ENCODE peak calls at places on chromosomes 7 and 10, in seven cellular contexts. One of them, this sample, is unnamed.

GRCh38 chr7:64551375-64552142 is 11.3 kb downstream of the ZNF680 start:
- DNase-seq in MM.1S: no peak
- DNase-seq in RWPE1: no peak
- DNase-seq in cardiac muscle cell: no peak
- DNase-seq in spleen: no peak
- DNase-seq in neural progenitor cell: no peak
- DNase-seq in right cardiac atrium: no peak
- DNase-seq in this sample: no peak

GRCh38 chr7:23205861-23206510 is 24.1 kb downstream of the NUP42 start:
- DNase-seq in MM.1S: no peak
- DNase-seq in RWPE1: no peak
- DNase-seq in cardiac muscle cell: peak
- DNase-seq in spleen: no peak
- DNase-seq in neural progenitor cell: no peak
- DNase-seq in right cardiac atrium: peak
- DNase-seq in this sample: no peak

GRCh38 chr10:121772890-121773289 is 154.9 kb downstream of the ATE1 start:
- DNase-seq in MM.1S: no peak
- DNase-seq in RWPE1: no peak
- DNase-seq in cardiac muscle cell: peak
- DNase-seq in spleen: no peak
- DNase-seq in neural progenitor cell: peak
- DNase-seq in right cardiac atrium: no peak
- DNase-seq in this sample: no peak

GRCh38 chr10:126065751-126066150 is 169.4 kb downstream of the FANK1 start:
- DNase-seq in MM.1S: no peak
- DNase-seq in RWPE1: peak
- DNase-seq in cardiac muscle cell: no peak
- DNase-seq in spleen: no peak
- DNase-seq in neural progenitor cell: no peak
- DNase-seq in right cardiac atrium: no peak
- DNase-seq in this sample: no peak

GRCh38 chr7:133109816-133110215 is 27.9 kb upstream of the CHCHD3 start:
- DNase-seq in MM.1S: no peak
- DNase-seq in RWPE1: no peak
- DNase-seq in cardiac muscle cell: peak
- DNase-seq in spleen: no peak
- DNase-seq in neural progenitor cell: no peak
- DNase-seq in right cardiac atrium: no peak
- DNase-seq in this sample: no peak

GRCh38 chr10:91587710-91588638 is 44.9 kb downstream of the PPP1R3C start:
- DNase-seq in MM.1S: no peak
- DNase-seq in RWPE1: peak
- DNase-seq in cardiac muscle cell: peak
- DNase-seq in spleen: no peak
- DNase-seq in neural progenitor cell: no peak
- DNase-seq in right cardiac atrium: no peak
- DNase-seq in this sample: no peak

GRCh38 chr10:28410420-28411135 is 107.7 kb upstream of the MPP7 start:
- DNase-seq in MM.1S: no peak
- DNase-seq in RWPE1: no peak
- DNase-seq in cardiac muscle cell: peak
- DNase-seq in spleen: no peak
- DNase-seq in neural progenitor cell: no peak
- DNase-seq in right cardiac atrium: no peak
- DNase-seq in this sample: no peak

GRCh38 chr7:45061807-45062206 is 27.0 kb downstream of the NACAD start:
- DNase-seq in MM.1S: no peak
- DNase-seq in RWPE1: no peak
- DNase-seq in cardiac muscle cell: no peak
- DNase-seq in spleen: peak
- DNase-seq in neural progenitor cell: no peak
- DNase-seq in right cardiac atrium: no peak
- DNase-seq in this sample: no peak

GRCh38 chr7:128867842-128868623 is 5.4 kb downstream of the ATP6V1F start:
- DNase-seq in MM.1S: no peak
- DNase-seq in RWPE1: no peak
- DNase-seq in cardiac muscle cell: peak
- DNase-seq in spleen: no peak
- DNase-seq in neural progenitor cell: no peak
- DNase-seq in right cardiac atrium: no peak
- DNase-seq in this sample: no peak

GRCh38 chr7:7681936-7682329 is 36.5 kb downstream of the RPA3 start:
- DNase-seq in MM.1S: peak
- DNase-seq in RWPE1: no peak
- DNase-seq in cardiac muscle cell: no peak
- DNase-seq in spleen: no peak
- DNase-seq in neural progenitor cell: no peak
- DNase-seq in right cardiac atrium: no peak
- DNase-seq in this sample: no peak

GRCh38 chr10:114288424-114289095 is 49.5 kb downstream of the VWA2 start:
- DNase-seq in MM.1S: no peak
- DNase-seq in RWPE1: no peak
- DNase-seq in cardiac muscle cell: no peak
- DNase-seq in spleen: peak
- DNase-seq in neural progenitor cell: no peak
- DNase-seq in right cardiac atrium: no peak
- DNase-seq in this sample: no peak

GRCh38 chr7:51647931-51648351 is 331.3 kb upstream of the COBL start:
- DNase-seq in MM.1S: no peak
- DNase-seq in RWPE1: peak
- DNase-seq in cardiac muscle cell: peak
- DNase-seq in spleen: no peak
- DNase-seq in neural progenitor cell: peak
- DNase-seq in right cardiac atrium: peak
- DNase-seq in this sample: peak

GRCh38 chr7:29764227-29764626 is 42.1 kb upstream of the WIPF3 start:
- DNase-seq in MM.1S: no peak
- DNase-seq in RWPE1: peak
- DNase-seq in cardiac muscle cell: no peak
- DNase-seq in spleen: no peak
- DNase-seq in neural progenitor cell: peak
- DNase-seq in right cardiac atrium: no peak
- DNase-seq in this sample: no peak

GRCh38 chr7:114889646-114890285 is 32.1 kb upstream of the MDFIC start:
- DNase-seq in MM.1S: no peak
- DNase-seq in RWPE1: peak
- DNase-seq in cardiac muscle cell: peak
- DNase-seq in spleen: no peak
- DNase-seq in neural progenitor cell: no peak
- DNase-seq in right cardiac atrium: no peak
- DNase-seq in this sample: peak

GRCh38 chr10:91006752-91007346 is 86.0 kb upstream of the ANKRD1 start:
- DNase-seq in MM.1S: peak
- DNase-seq in RWPE1: no peak
- DNase-seq in cardiac muscle cell: no peak
- DNase-seq in spleen: no peak
- DNase-seq in neural progenitor cell: no peak
- DNase-seq in right cardiac atrium: no peak
- DNase-seq in this sample: no peak

GRCh38 chr10:64191304-64191703 is 670.1 kb downstream of the REEP3 start:
- DNase-seq in MM.1S: no peak
- DNase-seq in RWPE1: no peak
- DNase-seq in cardiac muscle cell: no peak
- DNase-seq in spleen: no peak
- DNase-seq in neural progenitor cell: no peak
- DNase-seq in right cardiac atrium: no peak
- DNase-seq in this sample: no peak

GRCh38 chr10:62554632-62555199 is 180.5 kb downstream of the ZNF365 start:
- DNase-seq in MM.1S: peak
- DNase-seq in RWPE1: no peak
- DNase-seq in cardiac muscle cell: peak
- DNase-seq in spleen: no peak
- DNase-seq in neural progenitor cell: peak
- DNase-seq in right cardiac atrium: no peak
- DNase-seq in this sample: no peak

GRCh38 chr10:124341768-124342135 is 77.0 kb downstream of the OAT start:
- DNase-seq in MM.1S: no peak
- DNase-seq in RWPE1: no peak
- DNase-seq in cardiac muscle cell: no peak
- DNase-seq in spleen: peak
- DNase-seq in neural progenitor cell: no peak
- DNase-seq in right cardiac atrium: no peak
- DNase-seq in this sample: no peak

GRCh38 chr7:134730359-134730758 is 49.1 kb upstream of the CALD1 start:
- DNase-seq in MM.1S: no peak
- DNase-seq in RWPE1: no peak
- DNase-seq in cardiac muscle cell: peak
- DNase-seq in spleen: no peak
- DNase-seq in neural progenitor cell: no peak
- DNase-seq in right cardiac atrium: no peak
- DNase-seq in this sample: no peak

GRCh38 chr10:103542764-103543616 is 49.5 kb downstream of the NEURL1 start:
- DNase-seq in MM.1S: peak
- DNase-seq in RWPE1: no peak
- DNase-seq in cardiac muscle cell: peak
- DNase-seq in spleen: peak
- DNase-seq in neural progenitor cell: peak
- DNase-seq in right cardiac atrium: peak
- DNase-seq in this sample: no peak

GRCh38 chr7:87628780-87629569 is 777 bp downstream of the RUNDC3B start:
- DNase-seq in MM.1S: peak
- DNase-seq in RWPE1: peak
- DNase-seq in cardiac muscle cell: peak
- DNase-seq in spleen: peak
- DNase-seq in neural progenitor cell: peak
- DNase-seq in right cardiac atrium: peak
- DNase-seq in this sample: no peak

GRCh38 chr7:36127075-36127740 is 25.8 kb upstream of the EEPD1 start:
- DNase-seq in MM.1S: no peak
- DNase-seq in RWPE1: no peak
- DNase-seq in cardiac muscle cell: no peak
- DNase-seq in spleen: no peak
- DNase-seq in neural progenitor cell: no peak
- DNase-seq in right cardiac atrium: no peak
- DNase-seq in this sample: no peak

GRCh38 chr7:132292803-132293202 is 283.5 kb downstream of the PLXNA4 start:
- DNase-seq in MM.1S: no peak
- DNase-seq in RWPE1: no peak
- DNase-seq in cardiac muscle cell: peak
- DNase-seq in spleen: no peak
- DNase-seq in neural progenitor cell: no peak
- DNase-seq in right cardiac atrium: no peak
- DNase-seq in this sample: no peak

GRCh38 chr7:135109976-135110375 is 37.9 kb upstream of the TMEM140 start:
- DNase-seq in MM.1S: no peak
- DNase-seq in RWPE1: no peak
- DNase-seq in cardiac muscle cell: no peak
- DNase-seq in spleen: no peak
- DNase-seq in neural progenitor cell: no peak
- DNase-seq in right cardiac atrium: no peak
- DNase-seq in this sample: no peak

GRCh38 chr10:63766766-63767505 is 245.7 kb downstream of the REEP3 start:
- DNase-seq in MM.1S: no peak
- DNase-seq in RWPE1: no peak
- DNase-seq in cardiac muscle cell: peak
- DNase-seq in spleen: no peak
- DNase-seq in neural progenitor cell: no peak
- DNase-seq in right cardiac atrium: no peak
- DNase-seq in this sample: no peak

GRCh38 chr10:31120392-31120791 is 88.7 kb upstream of the ZNF438 start:
- DNase-seq in MM.1S: no peak
- DNase-seq in RWPE1: no peak
- DNase-seq in cardiac muscle cell: no peak
- DNase-seq in spleen: no peak
- DNase-seq in neural progenitor cell: no peak
- DNase-seq in right cardiac atrium: no peak
- DNase-seq in this sample: no peak

GRCh38 chr10:104301907-104302690 is 33.1 kb downstream of the GSTO2 start:
- DNase-seq in MM.1S: no peak
- DNase-seq in RWPE1: no peak
- DNase-seq in cardiac muscle cell: peak
- DNase-seq in spleen: no peak
- DNase-seq in neural progenitor cell: no peak
- DNase-seq in right cardiac atrium: no peak
- DNase-seq in this sample: no peak

GRCh38 chr10:73762915-73763314 is 18.7 kb downstream of the SEC24C start:
- DNase-seq in MM.1S: no peak
- DNase-seq in RWPE1: peak
- DNase-seq in cardiac muscle cell: no peak
- DNase-seq in spleen: no peak
- DNase-seq in neural progenitor cell: no peak
- DNase-seq in right cardiac atrium: no peak
- DNase-seq in this sample: peak

GRCh38 chr7:18313970-18314369 is 181.6 kb upstream of the HDAC9 start:
- DNase-seq in MM.1S: no peak
- DNase-seq in RWPE1: no peak
- DNase-seq in cardiac muscle cell: peak
- DNase-seq in spleen: no peak
- DNase-seq in neural progenitor cell: no peak
- DNase-seq in right cardiac atrium: no peak
- DNase-seq in this sample: no peak

GRCh38 chr10:116973371-116973905 is 31.5 kb downstream of the SHTN1 start:
- DNase-seq in MM.1S: no peak
- DNase-seq in RWPE1: no peak
- DNase-seq in cardiac muscle cell: no peak
- DNase-seq in spleen: no peak
- DNase-seq in neural progenitor cell: no peak
- DNase-seq in right cardiac atrium: no peak
- DNase-seq in this sample: no peak
- H3K27ac ChIP-seq in MM.1S: no peak
- H3K27ac ChIP-seq in RWPE1: no peak
- H3K27ac ChIP-seq in cardiac muscle cell: no peak
- H3K27ac ChIP-seq in spleen: no peak
- H3K27ac ChIP-seq in neural progenitor cell: no peak
- H3K27ac ChIP-seq in right cardiac atrium: no peak
- H3K27ac ChIP-seq in this sample: no peak

DNA sequence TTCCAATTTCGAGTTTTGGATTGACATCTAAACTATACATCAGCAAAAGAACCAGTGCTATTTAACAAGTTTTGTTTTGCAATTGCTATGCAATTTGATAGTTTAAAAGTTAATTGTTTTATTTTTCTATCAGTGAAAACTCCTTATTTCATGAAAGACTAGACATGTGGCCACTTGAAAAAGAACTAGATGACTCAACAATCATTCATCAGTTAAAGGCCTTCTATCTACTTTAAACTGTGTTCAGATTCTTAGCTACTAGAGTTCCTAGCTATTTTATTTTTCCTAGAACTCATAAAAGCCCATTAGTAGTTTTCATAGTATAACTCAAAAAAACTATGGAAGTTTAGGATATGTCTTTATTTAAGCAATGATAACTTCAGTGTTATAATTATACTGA is 104.6 kb upstream of the LSM8 start:
- DNase-seq in MM.1S: no peak
- DNase-seq in RWPE1: peak
- DNase-seq in cardiac muscle cell: no peak
- DNase-seq in spleen: no peak
- DNase-seq in neural progenitor cell: no peak
- DNase-seq in right cardiac atrium: no peak
- DNase-seq in this sample: no peak
- H3K27ac ChIP-seq in MM.1S: no peak
- H3K27ac ChIP-seq in RWPE1: no peak
- H3K27ac ChIP-seq in cardiac muscle cell: no peak
- H3K27ac ChIP-seq in spleen: no peak
- H3K27ac ChIP-seq in neural progenitor cell: no peak
- H3K27ac ChIP-seq in right cardiac atrium: no peak
- H3K27ac ChIP-seq in this sample: peak

GRCh38 chr7:20509892-20510645 is 105.4 kb upstream of the ABCB5 start:
- DNase-seq in MM.1S: no peak
- DNase-seq in RWPE1: no peak
- DNase-seq in cardiac muscle cell: no peak
- DNase-seq in spleen: no peak
- DNase-seq in neural progenitor cell: no peak
- DNase-seq in right cardiac atrium: no peak
- DNase-seq in this sample: no peak
- H3K27ac ChIP-seq in MM.1S: no peak
- H3K27ac ChIP-seq in RWPE1: no peak
- H3K27ac ChIP-seq in cardiac muscle cell: no peak
- H3K27ac ChIP-seq in spleen: no peak
- H3K27ac ChIP-seq in neural progenitor cell: no peak
- H3K27ac ChIP-seq in right cardiac atrium: no peak
- H3K27ac ChIP-seq in this sample: no peak

GRCh38 chr10:72009430-72010081 is 45.4 kb downstream of the CHST3 start:
- DNase-seq in MM.1S: no peak
- DNase-seq in RWPE1: peak
- DNase-seq in cardiac muscle cell: peak
- DNase-seq in spleen: peak
- DNase-seq in neural progenitor cell: peak
- DNase-seq in right cardiac atrium: peak
- DNase-seq in this sample: no peak
- H3K27ac ChIP-seq in MM.1S: no peak
- H3K27ac ChIP-seq in RWPE1: peak
- H3K27ac ChIP-seq in cardiac muscle cell: peak
- H3K27ac ChIP-seq in spleen: peak
- H3K27ac ChIP-seq in neural progenitor cell: peak
- H3K27ac ChIP-seq in right cardiac atrium: peak
- H3K27ac ChIP-seq in this sample: peak

This sample was measured in epithelial cell of prostate.